ENCODE peak calls at places on chromosomes 7 and 10, in ten cellular contexts. M, V, Z, C, Q, T, J, E, I and L are unnamed samples.

GRCh38 chr7:12436896-12437535 is 33.4 kb upstream of the VWDE start:
- DNase-seq in M (no peak), V (no peak), Z (no peak), C (no peak), Q (no peak), T (peak; percentile 31), J (peak; percentile 19), E (no peak), I (no peak), L (peak; percentile 37)

GRCh38 chr10:3497581-3497980 is 287.4 kb downstream of the KLF6 start:
- DNase-seq in M (no peak), V (no peak), Z (no peak), C (no peak), Q (no peak), T (no peak), J (no peak), E (no peak), I (no peak), L (no peak)

GRCh38 chr7:142134944-142135343 is 23.4 kb downstream of the MGAM2 start:
- DNase-seq in M (peak; percentile 11), V (no peak), Z (no peak), C (no peak), Q (no peak), T (no peak), J (peak; percentile 21), E (no peak), I (no peak), L (no peak)

GRCh38 chr10:13536674-13537366 is 8.0 kb upstream of the BEND7 start:
- DNase-seq in M (no peak), V (peak; percentile 18), Z (peak; percentile 48), C (peak; percentile 85), Q (no peak), T (no peak), J (peak; percentile 60), E (peak; percentile 21), I (peak; percentile 28), L (peak; percentile 68)

GRCh38 chr10:348456-348855 is 213.2 kb downstream of the ZMYND11 start:
- DNase-seq in M (no peak), V (no peak), Z (no peak), C (no peak), Q (no peak), T (no peak), J (no peak), E (no peak), I (no peak), L (no peak)

GRCh38 chr7:139038691-139039090 is 2.8 kb upstream of the ZC3HAV1L start:
- DNase-seq in M (no peak), V (no peak), Z (no peak), C (no peak), Q (no peak), T (no peak), J (no peak), E (no peak), I (no peak), L (no peak)

GRCh38 chr7:124354206-124354605 is 321.3 kb upstream of the TMEM229A start:
- DNase-seq in M (no peak), V (no peak), Z (no peak), C (no peak), Q (no peak), T (no peak), J (no peak), E (no peak), I (no peak), L (no peak)

GRCh38 chr10:115129752-115130151 is 36.6 kb downstream of the ATRNL1 start:
- DNase-seq in M (no peak), V (no peak), Z (no peak), C (no peak), Q (no peak), T (peak; percentile 3), J (peak; percentile 65), E (no peak), I (no peak), L (peak; percentile 49)

GRCh38 chr7:36969376-36969775 is 245.1 kb upstream of the AOAH start:
- DNase-seq in M (peak; percentile 43), V (no peak), Z (no peak), C (no peak), Q (no peak), T (no peak), J (no peak), E (no peak), I (no peak), L (no peak)

GRCh38 chr7:15131661-15132060 is 229.1 kb upstream of the DGKB start:
- DNase-seq in M (no peak), V (no peak), Z (no peak), C (no peak), Q (no peak), T (no peak), J (no peak), E (no peak), I (no peak), L (no peak)

GRCh38 chr7:104940023-104940710 is 73.8 kb upstream of the KMT2E start:
- DNase-seq in M (no peak), V (no peak), Z (no peak), C (no peak), Q (no peak), T (no peak), J (no peak), E (no peak), I (no peak), L (no peak)

GRCh38 chr10:69588358-69588757 is 15.1 kb upstream of the NEUROG3 start:
- DNase-seq in M (no peak), V (no peak), Z (no peak), C (no peak), Q (no peak), T (no peak), J (no peak), E (no peak), I (no peak), L (no peak)

GRCh38 chr10:71049994-71050393 is 161.6 kb upstream of the PCBD1 start:
- DNase-seq in M (no peak), V (no peak), Z (no peak), C (no peak), Q (no peak), T (no peak), J (no peak), E (no peak), I (no peak), L (no peak)

GRCh38 chr7:158020706-158021095 is 566.9 kb downstream of the PTPRN2 start:
- DNase-seq in M (no peak), V (no peak), Z (no peak), C (no peak), Q (no peak), T (no peak), J (no peak), E (no peak), I (no peak), L (no peak)

GRCh38 chr10:22325948-22326702 is 5.2 kb downstream of the BMI1 start:
- DNase-seq in M (no peak), V (no peak), Z (no peak), C (no peak), Q (no peak), T (no peak), J (no peak), E (no peak), I (no peak), L (no peak)

GRCh38 chr10:103648951-103649532 is 155.5 kb downstream of the NEURL1 start:
- DNase-seq in M (no peak), V (no peak), Z (no peak), C (no peak), Q (peak; percentile 81), T (no peak), J (no peak), E (peak; percentile 87), I (no peak), L (no peak)

GRCh38 chr10:16893664-16894063 is 76.4 kb upstream of the RSU1 start:
- DNase-seq in M (no peak), V (no peak), Z (no peak), C (no peak), Q (no peak), T (no peak), J (no peak), E (no peak), I (no peak), L (no peak)

GRCh38 chr7:42745357-42746022 is 166.4 kb downstream of the C7orf25 start:
- DNase-seq in M (no peak), V (peak; percentile 17), Z (peak; percentile 1), C (peak; percentile 54), Q (peak; percentile 61), T (no peak), J (peak; percentile 56), E (peak; percentile 39), I (peak; percentile 4), L (peak; percentile 76)

GRCh38 chr7:75048435-75049379 is 24.9 kb downstream of the RCC1L start:
- DNase-seq in M (no peak), V (no peak), Z (no peak), C (no peak), Q (no peak), T (no peak), J (no peak), E (no peak), I (no peak), L (no peak)

GRCh38 chr7:114026486-114027089 is 107.8 kb upstream of the PPP1R3A start:
- DNase-seq in M (peak; percentile 27), V (peak; percentile 12), Z (no peak), C (peak; percentile 33), Q (no peak), T (no peak), J (peak; percentile 83), E (no peak), I (no peak), L (peak; percentile 88)

GRCh38 chr10:98006266-98006665 is 24.2 kb downstream of the CRTAC1 start:
- DNase-seq in M (no peak), V (no peak), Z (no peak), C (no peak), Q (no peak), T (no peak), J (no peak), E (no peak), I (no peak), L (no peak)

GRCh38 chr10:45373783-45374450 is at the start of gene ALOX5:
- DNase-seq in M (no peak), V (no peak), Z (peak; percentile 49), C (peak; percentile 53), Q (peak; percentile 51), T (no peak), J (peak; percentile 75), E (peak; percentile 66), I (peak; percentile 91), L (no peak)

GRCh38 chr7:122453432-122453831 is 148.9 kb upstream of the FEZF1 start:
- DNase-seq in M (no peak), V (no peak), Z (no peak), C (no peak), Q (no peak), T (no peak), J (no peak), E (no peak), I (no peak), L (no peak)

GRCh38 chr10:103661198-103661950 is 167.9 kb downstream of the NEURL1 start:
- DNase-seq in M (no peak), V (no peak), Z (no peak), C (peak; percentile 82), Q (peak; percentile 95), T (peak; percentile 57), J (peak; percentile 60), E (peak; percentile 85), I (peak; percentile 44), L (no peak)

GRCh38 chr10:33073641-33074410 is 115.8 kb upstream of the ITGB1 start:
- DNase-seq in M (no peak), V (no peak), Z (no peak), C (no peak), Q (no peak), T (no peak), J (no peak), E (no peak), I (no peak), L (peak; percentile 28)

GRCh38 chr10:94006591-94007550 is 13.1 kb downstream of the PLCE1 start:
- DNase-seq in M (no peak), V (no peak), Z (no peak), C (no peak), Q (no peak), T (peak; percentile 65), J (no peak), E (no peak), I (peak; percentile 43), L (no peak)

GRCh38 chr10:65670087-65670486 is 1255.7 kb upstream of the LRRTM3 start:
- DNase-seq in M (no peak), V (no peak), Z (no peak), C (no peak), Q (no peak), T (peak; percentile 55), J (no peak), E (no peak), I (no peak), L (no peak)

GRCh38 chr10:21015838-21016237 is 118.7 kb upstream of the NEBL start:
- DNase-seq in M (no peak), V (no peak), Z (no peak), C (no peak), Q (no peak), T (no peak), J (no peak), E (no peak), I (no peak), L (no peak)